ENCODE peak calls at places on chromosome 18, in six cellular contexts. X, O, H, V, J and R are unnamed samples.

GRCh38 chr18:42807852-42808251 is 307.6 kb downstream of the RIT2 start:
- DNase-seq in X (no peak), O (no peak), H (no peak), V (no peak), J (no peak), R (no peak)

GRCh38 chr18:63545094-63545493 is 2.9 kb downstream of the SERPINB12 start:
- DNase-seq in X (no peak), O (no peak), H (no peak), V (no peak), J (no peak), R (no peak)

GRCh38 chr18:40868110-40868858 is 1086.8 kb upstream of the PIK3C3 start:
- DNase-seq in X (no peak), O (peak; percentile 41), H (peak; percentile 96), V (no peak), J (no peak), R (no peak)

GRCh38 chr18:47191956-47192355 is 15.8 kb upstream of the IER3IP1 start:
- DNase-seq in X (no peak), O (peak; percentile 12), H (peak; percentile 32), V (no peak), J (no peak), R (no peak)

GRCh38 chr18:69777248-69777647 is 170.4 kb downstream of the CD226 start:
- DNase-seq in X (no peak), O (no peak), H (no peak), V (no peak), J (no peak), R (no peak)

GRCh38 chr18:9433616-9434239 is 41.6 kb upstream of the RALBP1 start:
- DNase-seq in X (no peak), O (no peak), H (peak; percentile 10), V (no peak), J (no peak), R (no peak)

GRCh38 chr18:36372902-36373301 is 75.4 kb downstream of the FHOD3 start:
- DNase-seq in X (no peak), O (no peak), H (peak; percentile 85), V (no peak), J (no peak), R (no peak)

GRCh38 chr18:44452346-44452745 is 228.3 kb upstream of the SETBP1 start:
- DNase-seq in X (no peak), O (no peak), H (no peak), V (no peak), J (no peak), R (no peak)

GRCh38 chr18:75100832-75101630 is 107.9 kb downstream of the PTGR3 start:
- DNase-seq in X (no peak), O (no peak), H (no peak), V (no peak), J (no peak), R (no peak)

GRCh38 chr18:23169683-23170082 is 34.4 kb downstream of the CABLES1 start:
- DNase-seq in X (no peak), O (no peak), H (no peak), V (no peak), J (no peak), R (no peak)

GRCh38 chr18:41436772-41437171 is 518.3 kb upstream of the PIK3C3 start:
- DNase-seq in X (no peak), O (no peak), H (no peak), V (no peak), J (no peak), R (no peak)

GRCh38 chr18:577606-578005 is 2.6 kb upstream of the CETN1 start:
- DNase-seq in X (no peak), O (no peak), H (no peak), V (no peak), J (no peak), R (no peak)

GRCh38 chr18:62450546-62451395 is 72.1 kb upstream of the ZCCHC2 start:
- DNase-seq in X (no peak), O (peak; percentile 50), H (peak; percentile 63), V (peak; percentile 55), J (no peak), R (no peak)

GRCh38 chr18:80022613-80023012 is 11.6 kb upstream of the RBFA start:
- DNase-seq in X (no peak), O (no peak), H (peak; percentile 24), V (no peak), J (peak; percentile 54), R (no peak)

GRCh38 chr18:69992776-69993175 is 45.1 kb upstream of the CD226 start:
- DNase-seq in X (no peak), O (no peak), H (peak; percentile 78), V (no peak), J (no peak), R (no peak)

GRCh38 chr18:615773-616172 is 19.0 kb downstream of the CLUL1 start:
- DNase-seq in X (no peak), O (no peak), H (no peak), V (no peak), J (no peak), R (no peak)

GRCh38 chr18:32770181-32770650 is 2.6 kb downstream of the KLHL14 start:
- DNase-seq in X (no peak), O (peak; percentile 7), H (no peak), V (no peak), J (no peak), R (no peak)

GRCh38 chr18:62045316-62045715 is 141.5 kb downstream of the PIGN start:
- DNase-seq in X (no peak), O (no peak), H (no peak), V (no peak), J (no peak), R (no peak)

GRCh38 chr18:10559566-10560456 is 34.0 kb downstream of the NAPG start:
- DNase-seq in X (no peak), O (no peak), H (peak; percentile 28), V (no peak), J (peak; percentile 38), R (no peak)

GRCh38 chr18:78770149-78771139 is 209.2 kb upstream of the SALL3 start:
- DNase-seq in X (no peak), O (no peak), H (no peak), V (no peak), J (no peak), R (no peak)

GRCh38 chr18:23337599-23338444 is 115.3 kb upstream of the RIOK3 start:
- DNase-seq in X (no peak), O (peak; percentile 26), H (peak; percentile 79), V (no peak), J (no peak), R (no peak)

GRCh38 chr18:3367491-3368091 is 82.4 kb upstream of the TGIF1 start:
- DNase-seq in X (no peak), O (no peak), H (peak; percentile 7), V (no peak), J (no peak), R (no peak)

GRCh38 chr18:44557626-44558151 is 123.0 kb upstream of the SETBP1 start:
- DNase-seq in X (no peak), O (no peak), H (no peak), V (no peak), J (no peak), R (no peak)

GRCh38 chr18:68449292-68449691 is 265.6 kb downstream of the TMX3 start:
- DNase-seq in X (no peak), O (no peak), H (peak; percentile 86), V (no peak), J (no peak), R (no peak)

DNA sequence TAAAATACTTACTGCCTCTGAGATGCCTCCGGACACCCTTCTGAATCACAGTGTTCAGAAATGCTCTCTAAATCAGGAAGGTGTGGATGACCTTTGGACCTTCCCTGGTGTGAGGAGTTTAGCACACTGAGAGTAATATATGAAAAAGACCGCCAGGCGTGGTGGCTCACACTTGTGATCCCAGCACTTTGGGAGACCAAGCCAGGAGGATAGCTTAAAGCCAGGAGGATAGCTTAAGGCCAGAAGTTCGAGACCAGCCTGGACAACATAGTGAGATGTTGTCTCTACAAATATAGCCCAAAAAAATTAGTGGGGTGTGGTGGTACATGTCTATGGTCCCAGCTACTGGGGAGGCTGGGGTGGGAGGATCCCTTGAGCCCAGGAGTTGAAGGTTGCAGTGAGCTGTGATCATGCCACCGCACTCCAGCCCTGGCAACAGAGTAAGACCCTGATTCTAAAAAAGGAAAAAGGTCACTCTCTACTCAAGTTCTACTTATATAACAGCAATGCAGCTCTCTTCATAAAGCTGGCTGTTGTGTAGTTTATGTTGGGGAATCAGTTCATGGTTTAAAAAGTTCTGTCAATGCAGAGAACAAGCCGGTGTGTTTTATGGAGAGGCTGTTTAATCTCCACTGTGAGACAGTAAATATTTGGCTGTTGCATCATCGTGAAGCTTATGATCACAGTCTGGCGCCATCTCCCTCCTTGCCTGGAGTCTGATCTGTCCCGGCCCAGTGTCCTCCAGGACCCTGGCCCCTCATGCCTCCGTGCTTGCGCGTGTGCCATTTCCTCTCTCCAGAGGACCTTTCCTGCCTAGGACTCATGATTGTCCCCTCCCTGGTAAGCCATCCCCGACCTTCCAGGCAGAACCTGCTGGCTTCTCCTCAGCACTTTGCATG is 184.5 kb downstream of the FAM210A start:
- DNase-seq in X (no peak), O (peak; percentile 84), H (no peak), V (no peak), J (no peak), R (no peak)
- H3K4me1 ChIP-seq in X (peaks cover 50% of the 10 kb centered on the region), O (peaks cover 56% of the 10 kb centered on the region), H (no peaks in the 10 kb centered on the region), V (peaks cover 5% of the 10 kb centered on the region), J (peaks cover 21% of the 10 kb centered on the region), R (peaks cover 36% of the 10 kb centered on the region)

GRCh38 chr18:35063875-35064274 is 22.7 kb downstream of the MAPRE2 start:
- DNase-seq in X (no peak), O (no peak), H (no peak), V (no peak), J (no peak), R (no peak)

GRCh38 chr18:35062408-35062807 is 21.2 kb downstream of the MAPRE2 start:
- DNase-seq in X (no peak), O (no peak), H (no peak), V (no peak), J (no peak), R (no peak)

GRCh38 chr18:35064291-35064690 is 23.1 kb downstream of the MAPRE2 start:
- DNase-seq in X (no peak), O (no peak), H (no peak), V (no peak), J (no peak), R (no peak)

GRCh38 chr18:35059280-35059927 is 18.2 kb downstream of the MAPRE2 start:
- DNase-seq in X (no peak), O (no peak), H (no peak), V (no peak), J (no peak), R (no peak)

GRCh38 chr18:35060092-35060491 is 18.9 kb downstream of the MAPRE2 start:
- DNase-seq in X (no peak), O (no peak), H (no peak), V (no peak), J (no peak), R (no peak)
- H3K4me1 ChIP-seq in X (peaks cover 15% of the 10 kb centered on the region), O (no peaks in the 10 kb centered on the region), H (no peaks in the 10 kb centered on the region), V (peaks cover 20% of the 10 kb centered on the region), J (no peaks in the 10 kb centered on the region), R (peaks cover 5% of the 10 kb centered on the region)

GRCh38 chr18:60943297-60943696 is 389.9 kb upstream of the CDH20 start:
- DNase-seq in X (no peak), O (no peak), H (no peak), V (no peak), J (no peak), R (no peak)
- H3K4me1 ChIP-seq in X (no peaks in the 10 kb centered on the region), O (no peaks in the 10 kb centered on the region), H (no peaks in the 10 kb centered on the region), V (no peaks in the 10 kb centered on the region), J (no peaks in the 10 kb centered on the region), R (no peaks in the 10 kb centered on the region)

DNA sequence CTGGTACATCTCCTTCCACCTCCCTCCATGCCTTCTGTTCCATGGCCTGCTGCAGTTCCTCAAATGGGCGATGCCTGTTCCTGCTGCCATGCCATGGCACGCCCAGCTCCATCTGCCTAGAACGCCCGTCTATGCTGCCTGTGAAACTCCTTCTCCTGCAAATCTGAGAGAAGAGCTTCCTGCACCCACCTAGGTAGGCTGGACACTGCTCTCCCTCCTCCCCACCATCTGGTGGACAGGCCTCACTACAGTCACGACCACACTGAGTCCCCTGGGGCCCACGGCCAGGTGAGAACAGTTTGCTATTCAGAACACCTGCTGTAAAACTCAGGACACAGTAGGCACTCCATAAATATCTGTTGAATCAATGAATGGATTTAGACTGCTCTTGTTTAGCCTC is 92.4 kb downstream of the LAMA1 start:
- DNase-seq in X (no peak), O (no peak), H (no peak), V (no peak), J (no peak), R (no peak)
- H3K4me1 ChIP-seq in X (no peaks in the 10 kb centered on the region), O (no peaks in the 10 kb centered on the region), H (no peaks in the 10 kb centered on the region), V (no peaks in the 10 kb centered on the region), J (no peaks in the 10 kb centered on the region), R (no peaks in the 10 kb centered on the region)